ENCODE peak calls at places on chromosomes 4 and X, in four cellular contexts. O is cardiac muscle cell, W is kidney epithelial cell, H is natural killer cell. Y is an unnamed sample.

GRCh38 chr4:36394352-36394903 is 113.0 kb downstream of the DTHD1 start:
- DNase-seq in O (no peak), W (no peak), H (no peak), Y (peak; percentile 32)

GRCh38 chr4:54228563-54229501 is at the start of gene PDGFRA:
- DNase-seq in O (peak; percentile 99), W (no peak), H (no peak), Y (no peak)

GRCh38 chr4:105246712-105247111 is 100.0 kb downstream of the TET2 start:
- DNase-seq in O (peak; percentile 86), W (no peak), H (no peak), Y (no peak)

GRCh38 chrX:11886745-11887144 is 128.7 kb downstream of the MSL3 start:
- DNase-seq in O (peak; percentile 37), W (peak; percentile 64), H (no peak), Y (no peak)

GRCh38 chr4:25927361-25928040 is 13.5 kb downstream of the SMIM20 start:
- DNase-seq in O (no peak), W (no peak), H (no peak), Y (no peak)

GRCh38 chr4:2791518-2792395 is 1.1 kb upstream of the SH3BP2 start:
- DNase-seq in O (no peak), W (no peak), H (no peak), Y (no peak)

GRCh38 chr4:143281507-143282169 is 55.0 kb upstream of the GAB1 start:
- DNase-seq in O (no peak), W (no peak), H (no peak), Y (no peak)

GRCh38 chrX:129690435-129690834 is 35.7 kb upstream of the APLN start:
- DNase-seq in O (peak; percentile 65), W (no peak), H (no peak), Y (no peak)

GRCh38 chrX:37686348-37686736 is 751 bp downstream of the XK start:
- DNase-seq in O (no peak), W (no peak), H (no peak), Y (no peak)

GRCh38 chrX:40171513-40172168 is 73.9 kb upstream of the BCOR start:
- DNase-seq in O (peak; percentile 53), W (no peak), H (no peak), Y (peak; percentile 40)

GRCh38 chrX:40096395-40097091 is 1.2 kb downstream of the BCOR start:
- DNase-seq in O (peak; percentile 57), W (no peak), H (peak; percentile 58), Y (peak; percentile 43)

GRCh38 chrX:70446380-70447350 is 2.0 kb downstream of the DLG3 start:
- DNase-seq in O (no peak), W (no peak), H (no peak), Y (no peak)

GRCh38 chr4:90127223-90127705 is at the start of gene CCSER1:
- DNase-seq in O (peak; percentile 74), W (peak; percentile 42), H (peak; percentile 15), Y (no peak)

GRCh38 chrX:14032383-14032782 is 2.7 kb upstream of the GEMIN8 start:
- DNase-seq in O (peak; percentile 66), W (no peak), H (peak; percentile 20), Y (peak; percentile 39)

GRCh38 chrX:134388161-134389109 is 71.5 kb upstream of the HPRT1 start:
- DNase-seq in O (no peak), W (peak; percentile 19), H (no peak), Y (no peak)

GRCh38 chrX:8879750-8880149 is 78.6 kb upstream of the FAM9A start:
- DNase-seq in O (peak; percentile 20), W (no peak), H (no peak), Y (peak; percentile 51)

GRCh38 chrX:85243155-85243554 is 424 bp downstream of the SATL1 start:
- DNase-seq in O (peak; percentile 3), W (no peak), H (no peak), Y (no peak)

GRCh38 chr4:125676583-125676982 is 361.8 kb downstream of the FAT4 start:
- DNase-seq in O (no peak), W (no peak), H (no peak), Y (no peak)

GRCh38 chrX:10769165-10769564 is 148.8 kb upstream of the MID1 start:
- DNase-seq in O (peak; percentile 55), W (no peak), H (no peak), Y (no peak)

GRCh38 chr4:38106301-38106700 is 146.1 kb downstream of the PTTG2 start:
- DNase-seq in O (peak; percentile 74), W (no peak), H (no peak), Y (no peak)

GRCh38 chr4:166941629-166942028 is 292.7 kb downstream of the SPOCK3 start:
- DNase-seq in O (no peak), W (no peak), H (no peak), Y (no peak)

DNA sequence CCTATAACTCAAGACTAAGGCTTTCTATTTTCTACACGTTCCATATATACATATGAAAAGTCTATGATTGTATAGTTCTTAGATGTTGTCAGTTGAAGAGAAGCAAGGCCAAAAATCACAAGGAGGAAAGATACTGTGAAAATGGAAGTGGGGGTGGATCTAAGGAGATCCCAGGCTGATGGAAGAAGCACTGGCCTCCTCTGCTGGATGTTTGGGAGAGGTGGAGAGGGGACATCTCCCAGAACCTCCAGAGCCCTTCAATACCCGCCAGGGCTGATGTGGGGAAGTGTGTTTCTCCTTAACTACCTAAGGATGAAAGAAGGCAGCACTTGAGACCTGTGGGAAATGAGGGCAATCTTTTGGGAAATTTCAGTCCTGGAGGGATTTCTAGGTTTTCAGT is 67.4 kb downstream of the RASGEF1B start:
- DNase-seq in O (peak; percentile 16), W (no peak), H (no peak), Y (no peak)
- TF ChIP-seq CTCF in O (peak; percentile 31), W (peak; percentile 13), H (no peak), Y (no peak)

GRCh38 chr4:7007142-7007907 is 35.8 kb upstream of the TADA2B start:
- DNase-seq in O (no peak), W (no peak), H (no peak), Y (no peak)
- TF ChIP-seq CTCF in O (no peak), W (no peak), H (no peak), Y (no peak)

DNA sequence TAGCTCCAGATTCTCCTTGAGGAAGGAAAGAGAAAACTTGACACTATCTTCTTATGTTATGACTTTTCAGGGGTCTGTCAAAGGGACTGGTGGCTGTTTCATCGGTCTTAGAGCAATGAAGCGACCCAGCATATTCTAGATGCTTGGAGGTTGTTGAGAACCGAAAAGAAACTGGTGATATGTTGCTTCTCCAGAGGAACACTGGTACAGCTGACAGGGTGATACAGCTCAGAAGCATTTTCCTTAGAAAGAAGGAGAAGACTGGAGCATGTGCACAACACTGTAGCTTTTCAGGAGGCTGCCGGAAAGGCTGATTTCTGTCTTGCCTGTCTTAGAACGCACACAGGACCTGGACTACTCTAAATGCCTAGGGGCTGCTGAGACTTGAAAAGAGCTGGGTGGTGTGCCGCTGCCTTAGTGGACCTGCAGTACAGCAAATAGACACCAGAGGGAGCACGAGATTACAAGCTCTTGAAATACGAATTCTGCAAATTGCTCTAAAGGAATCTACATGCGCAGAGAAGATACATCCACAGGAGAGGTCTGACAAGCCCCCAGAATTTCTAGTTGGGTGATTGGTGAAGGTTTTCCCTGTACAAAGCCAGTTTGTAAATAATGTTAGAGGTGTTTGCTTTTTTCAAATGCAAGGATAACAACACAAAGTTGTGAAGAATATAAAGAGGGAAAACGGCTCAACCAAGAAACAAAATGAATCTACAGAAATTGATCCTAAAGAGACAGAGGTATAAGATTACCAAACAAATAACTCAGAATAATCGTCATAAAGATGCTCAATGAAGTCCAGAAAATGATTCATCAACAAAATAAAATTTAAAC is 223.1 kb upstream of the DMD start:
- DNase-seq in O (peak; percentile 37), W (no peak), H (no peak), Y (no peak)
- TF ChIP-seq CTCF in O (peak; percentile 57), W (peak; percentile 86), H (no peak), Y (no peak)

GRCh38 chr4:15690020-15690809 is 8.6 kb downstream of the FAM200B start:
- DNase-seq in O (peak; percentile 97), W (peak; percentile 88), H (no peak), Y (no peak)
- TF ChIP-seq CTCF in O (no peak), W (no peak), H (no peak), Y (no peak)

Y was measured in CD8-positive, alpha-beta T cell.